ENCODE peak calls at places on chromosome 21, in four cellular contexts. M, X, D and E are unnamed samples.

GRCh38 chr21:17428484-17428869 is 84.4 kb upstream of the CXADR start:
- DNase-seq in M (no peak), X (peak), D (no peak), E (no peak)

GRCh38 chr21:31559368-31560119 is 99.9 kb upstream of the SOD1 start:
- DNase-seq in M (peak), X (peak), D (peak), E (peak)

GRCh38 chr21:20425856-20426255 is 572.4 kb upstream of the NCAM2 start:
- DNase-seq in M (no peak), X (no peak), D (no peak), E (no peak)

GRCh38 chr21:43734830-43735229 is 15.9 kb downstream of the PDXK start:
- DNase-seq in M (peak), X (no peak), D (no peak), E (no peak)

GRCh38 chr21:31554511-31555022 is 104.9 kb upstream of the SOD1 start:
- DNase-seq in M (no peak), X (no peak), D (no peak), E (no peak)

GRCh38 chr21:37874904-37875780 is 41.1 kb downstream of the KCNJ6 start:
- DNase-seq in M (no peak), X (no peak), D (no peak), E (no peak)

GRCh38 chr21:32515869-32516268 is 69.5 kb downstream of the TCP10L start:
- DNase-seq in M (peak), X (no peak), D (no peak), E (no peak)

GRCh38 chr21:18832950-18833349 is 429.4 kb upstream of the TMPRSS15 start:
- DNase-seq in M (peak), X (no peak), D (no peak), E (no peak)

GRCh38 chr21:21188513-21189188 is 190.4 kb downstream of the NCAM2 start:
- DNase-seq in M (no peak), X (no peak), D (no peak), E (no peak)

GRCh38 chr21:32499249-32500055 is 85.9 kb downstream of the TCP10L start:
- DNase-seq in M (peak), X (no peak), D (no peak), E (no peak)

GRCh38 chr21:41137889-41138288 is 30.1 kb upstream of the BACE2 start:
- DNase-seq in M (no peak), X (no peak), D (no peak), E (no peak)

GRCh38 chr21:41716756-41717155 is 50.1 kb downstream of the RIPK4 start:
- DNase-seq in M (no peak), X (no peak), D (no peak), E (no peak)

GRCh38 chr21:42569732-42570301 is 56.2 kb downstream of the SLC37A1 start:
- DNase-seq in M (no peak), X (no peak), D (peak), E (no peak)

GRCh38 chr21:33267250-33267649 is 1.1 kb downstream of the IL10RB start:
- DNase-seq in M (no peak), X (no peak), D (no peak), E (no peak)

DNA sequence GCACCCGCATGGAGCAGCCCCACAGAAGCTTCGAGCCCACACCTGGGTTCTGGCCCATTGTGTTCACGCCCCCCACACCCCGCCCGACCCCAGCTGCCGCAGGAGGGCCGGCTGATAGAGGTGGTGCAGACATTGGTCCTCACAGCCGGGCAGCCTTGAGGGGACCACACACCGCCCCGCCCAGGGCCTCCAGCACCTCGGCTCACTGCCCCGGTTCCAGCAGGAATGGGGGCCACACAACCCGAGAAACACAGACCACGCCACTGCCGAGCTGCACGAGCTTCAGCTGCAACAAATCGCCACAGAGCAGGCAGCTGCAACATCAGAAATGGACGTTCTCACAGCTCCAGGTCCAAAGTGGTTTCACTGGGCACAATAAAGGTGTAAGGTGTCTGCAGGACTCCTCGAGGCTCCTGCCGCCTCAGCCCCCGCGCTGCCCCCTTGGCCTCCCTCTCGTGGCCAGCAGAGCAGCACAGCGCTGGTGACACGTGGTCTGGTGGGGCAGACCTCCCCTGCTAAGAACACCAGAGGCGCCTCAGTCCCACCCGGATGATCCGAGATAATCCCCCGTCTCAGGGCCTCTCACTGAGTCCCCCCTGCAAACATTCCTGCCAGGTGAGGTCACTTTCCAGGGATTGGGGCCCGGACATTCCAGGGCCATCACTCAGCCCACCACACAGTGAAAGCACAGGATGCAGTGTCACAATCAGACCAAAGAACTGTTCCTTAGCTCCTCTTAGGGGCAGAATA is 62.3 kb upstream of the ADARB1 start:
- DNase-seq in M (peak), X (no peak), D (peak), E (peak)
- TF ChIP-seq CTCF in M (no peak), X (no peak), D (peak), E (peak)

GRCh38 chr21:26777166-26777565 is 68.0 kb downstream of the ADAMTS1 start:
- DNase-seq in M (no peak), X (no peak), D (no peak), E (no peak)

GRCh38 chr21:26781331-26781730 is 63.9 kb downstream of the ADAMTS1 start:
- DNase-seq in M (no peak), X (no peak), D (no peak), E (no peak)

GRCh38 chr21:26773058-26773457 is 72.2 kb downstream of the ADAMTS1 start:
- DNase-seq in M (no peak), X (no peak), D (no peak), E (no peak)

GRCh38 chr21:26782349-26782748 is 62.9 kb downstream of the ADAMTS1 start:
- DNase-seq in M (no peak), X (no peak), D (no peak), E (no peak)

GRCh38 chr21:26776320-26777021 is 68.7 kb downstream of the ADAMTS1 start:
- DNase-seq in M (peak), X (no peak), D (no peak), E (no peak)
- TF ChIP-seq CTCF in M (no peak), X (no peak), D (no peak), E (no peak)

DNA sequence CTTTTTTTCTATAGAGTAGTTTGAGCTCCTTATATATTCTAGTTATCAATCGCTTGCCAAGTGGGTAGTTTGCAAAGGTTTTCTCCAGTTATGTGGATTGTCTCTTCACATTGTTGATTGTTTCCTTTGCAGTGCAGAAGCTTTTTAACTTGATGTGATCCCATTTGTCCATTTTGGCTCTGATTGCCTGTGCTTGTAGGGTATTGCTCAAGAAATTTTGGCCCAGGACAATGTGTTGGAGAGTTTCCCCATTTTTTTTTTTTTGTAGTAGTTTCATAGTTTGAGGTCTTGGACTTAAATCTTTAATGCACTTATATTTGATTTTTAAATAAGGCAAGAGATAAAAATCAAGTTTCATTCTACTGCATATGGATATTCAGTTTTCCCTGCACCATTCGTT is 774.8 kb upstream of the ADAMTS5 start:
- DNase-seq in M (peak), X (no peak), D (no peak), E (no peak)
- TF ChIP-seq CTCF in M (no peak), X (no peak), D (no peak), E (no peak)

GRCh38 chr21:36663033-36663855 is 35.7 kb upstream of the SIM2 start:
- DNase-seq in M (peak), X (no peak), D (no peak), E (no peak)

GRCh38 chr21:36658926-36659325 is 40.0 kb upstream of the SIM2 start:
- DNase-seq in M (no peak), X (no peak), D (no peak), E (no peak)

GRCh38 chr21:36657999-36658398 is 40.9 kb upstream of the SIM2 start:
- DNase-seq in M (no peak), X (no peak), D (no peak), E (no peak)

GRCh38 chr21:36664678-36665022 is 34.3 kb upstream of the SIM2 start:
- DNase-seq in M (no peak), X (no peak), D (no peak), E (no peak)

GRCh38 chr21:36661511-36662309 is 37.2 kb upstream of the SIM2 start:
- DNase-seq in M (peak), X (no peak), D (peak), E (no peak)
- TF ChIP-seq CTCF in M (peak), X (peak), D (peak), E (peak)

GRCh38 chr21:26842976-26843911 is 2.0 kb downstream of the ADAMTS1 start:
- DNase-seq in M (peak), X (no peak), D (no peak), E (peak)
- TF ChIP-seq CTCF in M (no peak), X (no peak), D (no peak), E (peak)

DNA sequence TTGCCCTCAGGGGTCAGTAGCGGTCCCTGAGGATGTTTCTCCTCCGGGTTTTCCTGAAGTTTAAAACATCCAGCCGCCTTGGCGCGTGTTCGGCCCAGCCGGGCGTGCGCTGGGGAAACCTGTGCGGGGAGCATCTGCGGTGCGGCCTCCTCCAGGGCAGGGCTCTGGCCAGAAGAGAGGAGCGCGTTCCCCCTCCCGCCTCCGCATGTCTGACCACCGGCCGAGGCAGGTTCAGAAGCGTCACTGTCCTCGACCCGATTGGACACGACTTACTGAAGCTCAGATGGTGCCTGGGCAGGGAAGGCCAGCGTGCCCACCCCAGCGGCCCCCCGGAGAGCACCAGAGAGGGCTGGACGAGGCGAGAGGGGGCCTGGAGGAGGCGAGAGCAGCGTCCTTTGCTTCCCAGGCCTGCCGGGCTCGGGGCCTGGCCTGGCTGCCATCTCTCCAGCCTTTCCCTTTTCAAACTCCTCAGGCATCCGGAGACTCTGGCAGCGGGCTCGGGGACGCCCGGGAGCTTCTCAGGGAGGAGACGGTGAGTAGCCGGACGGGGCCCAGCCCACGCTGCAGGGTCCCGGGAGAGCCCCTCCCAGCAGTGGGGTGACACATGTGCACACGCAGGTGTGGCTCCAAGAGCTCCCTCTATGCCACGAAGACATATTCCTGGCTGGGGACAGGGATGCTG is 67.1 kb downstream of the SLC19A1 start:
- DNase-seq in M (no peak), X (no peak), D (no peak), E (no peak)
- TF ChIP-seq CTCF in M (no peak), X (no peak), D (no peak), E (no peak)